ENCODE peak calls at places on chromosomes 16 and 17, in seven cellular contexts. One of them, this sample, is unnamed.

GRCh38 chr17:60135951-60136666 is 13.7 kb upstream of the CA4 start:
- DNase-seq in WTC11: no peak
- DNase-seq in HCT116: no peak
- DNase-seq in HepG2: no peak
- DNase-seq in HEK293T: no peak
- DNase-seq in GM12878: no peak
- DNase-seq in H1: peak
- DNase-seq in this sample: no peak

GRCh38 chr17:66304304-66305174 is 2.1 kb downstream of the PRKCA start:
- DNase-seq in WTC11: peak
- DNase-seq in HCT116: no peak
- DNase-seq in H1: no peak
- DNase-seq in HEK293T: peak
- DNase-seq in GM12878: no peak
- DNase-seq in HepG2: peak
- DNase-seq in this sample: peak

GRCh38 chr16:8391219-8391757 is 199.0 kb downstream of the TMEM114 start:
- DNase-seq in GM12878: no peak
- DNase-seq in HepG2: peak
- DNase-seq in HEK293T: no peak
- DNase-seq in WTC11: no peak
- DNase-seq in HCT116: no peak
- DNase-seq in H1: no peak
- DNase-seq in this sample: no peak

GRCh38 chr17:19398301-19399181 is 11.6 kb upstream of the MFAP4 start:
- DNase-seq in HCT116: no peak
- DNase-seq in HepG2: no peak
- DNase-seq in HEK293T: no peak
- DNase-seq in WTC11: no peak
- DNase-seq in H1: no peak
- DNase-seq in GM12878: no peak
- DNase-seq in this sample: no peak

GRCh38 chr17:43033947-43034622 is 9.1 kb downstream of the RND2 start:
- DNase-seq in GM12878: no peak
- DNase-seq in WTC11: peak
- DNase-seq in HEK293T: no peak
- DNase-seq in HepG2: no peak
- DNase-seq in HCT116: no peak
- DNase-seq in H1: no peak
- DNase-seq in this sample: no peak

GRCh38 chr16:86952769-86953168 is 364.4 kb downstream of the C16orf95 start:
- DNase-seq in H1: no peak
- DNase-seq in HepG2: no peak
- DNase-seq in WTC11: no peak
- DNase-seq in HEK293T: no peak
- DNase-seq in HCT116: no peak
- DNase-seq in GM12878: no peak
- DNase-seq in this sample: no peak

GRCh38 chr16:21590791-21591190 is 8.6 kb upstream of the METTL9 start:
- DNase-seq in GM12878: no peak
- DNase-seq in HEK293T: no peak
- DNase-seq in HCT116: no peak
- DNase-seq in WTC11: no peak
- DNase-seq in H1: no peak
- DNase-seq in HepG2: no peak
- DNase-seq in this sample: no peak

GRCh38 chr17:75549246-75550138 is 24.0 kb downstream of the LLGL2 start:
- DNase-seq in H1: peak
- DNase-seq in HCT116: peak
- DNase-seq in GM12878: no peak
- DNase-seq in HepG2: peak
- DNase-seq in WTC11: peak
- DNase-seq in HEK293T: peak
- DNase-seq in this sample: no peak

GRCh38 chr16:79897444-79898146 is 297.1 kb upstream of the MAF start:
- DNase-seq in HCT116: no peak
- DNase-seq in WTC11: no peak
- DNase-seq in H1: no peak
- DNase-seq in HepG2: peak
- DNase-seq in GM12878: no peak
- DNase-seq in HEK293T: no peak
- DNase-seq in this sample: peak

GRCh38 chr16:78866556-78866955 is 734.0 kb downstream of the MAF start:
- DNase-seq in HepG2: no peak
- DNase-seq in H1: no peak
- DNase-seq in GM12878: no peak
- DNase-seq in WTC11: no peak
- DNase-seq in HCT116: no peak
- DNase-seq in HEK293T: no peak
- DNase-seq in this sample: no peak

GRCh38 chr17:4751925-4752324 is 12.2 kb upstream of the CXCL16 start:
- DNase-seq in HEK293T: no peak
- DNase-seq in HCT116: no peak
- DNase-seq in H1: no peak
- DNase-seq in HepG2: peak
- DNase-seq in WTC11: no peak
- DNase-seq in GM12878: no peak
- DNase-seq in this sample: no peak

GRCh38 chr17:65360961-65361552 is 200.4 kb downstream of the AXIN2 start:
- DNase-seq in WTC11: no peak
- DNase-seq in H1: no peak
- DNase-seq in HEK293T: no peak
- DNase-seq in GM12878: no peak
- DNase-seq in HepG2: no peak
- DNase-seq in HCT116: no peak
- DNase-seq in this sample: no peak

GRCh38 chr17:3801043-3801746 is at the start of gene ITGAE:
- DNase-seq in HEK293T: no peak
- DNase-seq in HCT116: no peak
- DNase-seq in GM12878: no peak
- DNase-seq in WTC11: no peak
- DNase-seq in HepG2: no peak
- DNase-seq in H1: no peak
- DNase-seq in this sample: no peak

GRCh38 chr17:77491921-77492445 is 351.2 kb downstream of the SEC14L1 start:
- DNase-seq in H1: no peak
- DNase-seq in HepG2: no peak
- DNase-seq in HEK293T: no peak
- DNase-seq in WTC11: no peak
- DNase-seq in GM12878: no peak
- DNase-seq in HCT116: no peak
- DNase-seq in this sample: no peak

GRCh38 chr16:2147378-2147777 is 1.0 kb upstream of the RAB26 start:
- DNase-seq in HCT116: no peak
- DNase-seq in GM12878: no peak
- DNase-seq in HEK293T: no peak
- DNase-seq in WTC11: no peak
- DNase-seq in HepG2: no peak
- DNase-seq in H1: no peak
- DNase-seq in this sample: no peak

GRCh38 chr16:2149630-2150417 is 1.4 kb downstream of the RAB26 start:
- DNase-seq in HEK293T: no peak
- DNase-seq in WTC11: peak
- DNase-seq in H1: peak
- DNase-seq in GM12878: no peak
- DNase-seq in HepG2: peak
- DNase-seq in HCT116: no peak
- DNase-seq in this sample: no peak

GRCh38 chr16:2147981-2148671 is at the start of gene RAB26:
- DNase-seq in GM12878: no peak
- DNase-seq in H1: peak
- DNase-seq in HCT116: no peak
- DNase-seq in HEK293T: peak
- DNase-seq in HepG2: peak
- DNase-seq in WTC11: peak
- DNase-seq in this sample: peak

GRCh38 chr16:2150418-2151187 is 2.2 kb downstream of the RAB26 start:
- DNase-seq in HCT116: no peak
- DNase-seq in WTC11: peak
- DNase-seq in H1: peak
- DNase-seq in GM12878: no peak
- DNase-seq in HEK293T: no peak
- DNase-seq in HepG2: peak
- DNase-seq in this sample: peak

DNA sequence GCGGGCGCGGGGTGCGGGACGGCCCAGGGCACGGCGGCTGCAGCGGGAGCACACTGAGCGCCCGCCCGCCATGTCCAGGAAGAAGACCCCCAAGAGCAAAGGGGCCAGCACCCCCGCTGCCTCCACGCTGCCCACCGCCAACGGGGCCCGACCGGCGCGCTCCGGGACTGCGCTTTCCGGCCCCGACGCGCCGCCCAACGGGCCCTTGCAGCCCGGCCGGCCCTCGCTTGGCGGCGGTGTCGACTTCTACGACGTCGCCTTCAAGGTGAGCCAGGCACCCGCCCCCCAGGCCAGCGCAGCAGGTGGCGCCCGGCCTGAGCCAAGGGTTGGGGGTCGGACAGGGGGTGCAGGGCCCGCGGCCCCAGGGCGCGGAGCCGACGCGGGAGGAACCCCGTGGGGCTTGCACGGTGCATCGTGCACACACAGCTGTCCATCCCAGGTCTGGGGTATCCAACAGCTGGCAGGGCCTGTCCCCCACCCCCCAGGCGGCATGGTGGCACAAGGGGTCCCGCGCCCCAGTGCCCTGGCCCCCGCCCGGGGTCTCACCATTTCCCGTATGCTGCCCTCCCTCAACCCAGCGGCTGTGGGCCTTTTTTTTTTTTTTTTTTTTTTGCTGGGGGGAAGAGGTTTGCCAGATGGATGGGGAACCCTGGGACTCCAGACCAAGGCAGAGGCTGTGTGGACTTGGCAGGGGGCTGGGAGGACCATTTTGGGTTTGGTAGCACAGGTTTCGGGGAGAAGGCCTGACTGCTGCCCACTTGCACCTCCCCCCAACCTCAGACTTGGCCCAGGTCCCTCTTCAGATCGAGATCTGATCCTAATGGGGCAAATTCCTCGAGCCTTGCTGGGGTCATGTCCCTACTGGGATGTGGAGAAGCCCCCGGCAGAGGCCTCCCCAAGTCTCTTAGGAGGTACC is 547 bp downstream of the RAB26 start:
- DNase-seq in GM12878: no peak
- DNase-seq in HEK293T: no peak
- DNase-seq in WTC11: no peak
- DNase-seq in H1: peak
- DNase-seq in HepG2: no peak
- DNase-seq in HCT116: no peak
- DNase-seq in this sample: peak
- TF ChIP-seq SP1 in GM12878: no peak
- TF ChIP-seq SP1 in HEK293T: no peak
- TF ChIP-seq SP1 in WTC11: no peak
- TF ChIP-seq SP1 in H1: no peak
- TF ChIP-seq SP1 in HepG2: no peak
- TF ChIP-seq SP1 in HCT116: no peak
- TF ChIP-seq SP1 in this sample: no peak

DNA sequence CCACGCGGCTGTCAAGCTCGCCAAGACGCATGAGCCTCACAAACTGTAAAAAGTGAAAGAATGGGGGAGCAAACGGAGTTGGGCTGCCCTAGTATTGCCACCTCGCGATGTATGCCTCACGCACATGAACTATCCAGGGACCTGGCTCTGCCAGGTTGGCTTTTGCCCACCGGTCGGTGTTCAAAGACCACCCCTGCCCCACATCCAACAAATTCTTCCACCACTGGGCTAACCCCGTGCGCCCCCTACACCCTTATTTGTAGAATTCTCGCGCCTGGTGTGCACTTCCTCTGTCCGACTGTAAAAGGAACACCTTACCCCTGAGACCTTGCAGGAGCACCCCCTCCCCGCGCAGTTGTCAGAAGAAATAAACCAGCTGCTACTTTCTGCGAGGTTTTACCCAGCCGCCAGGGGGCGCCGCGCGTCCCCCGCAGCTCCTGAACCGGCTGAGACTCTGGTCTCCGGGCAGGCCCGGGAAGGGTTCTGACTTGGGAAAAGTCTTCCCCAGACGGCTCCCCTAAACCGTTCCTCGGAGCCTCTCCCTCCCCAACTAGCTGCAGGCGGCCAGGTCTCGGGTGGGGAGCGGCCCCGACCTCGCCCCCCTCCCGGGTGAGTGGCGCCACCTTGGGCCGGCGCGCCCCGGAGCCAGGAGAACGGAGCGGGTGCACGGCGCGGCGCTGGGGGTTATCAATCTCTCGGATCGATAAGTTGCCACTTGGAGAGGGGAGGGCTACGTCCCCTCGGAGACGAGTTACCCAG is 1.7 kb upstream of the ZNF423 start:
- DNase-seq in HCT116: peak
- DNase-seq in GM12878: no peak
- DNase-seq in H1: peak
- DNase-seq in WTC11: peak
- DNase-seq in HEK293T: peak
- DNase-seq in HepG2: peak
- DNase-seq in this sample: peak
- TF ChIP-seq SP1 in HCT116: no peak
- TF ChIP-seq SP1 in GM12878: no peak
- TF ChIP-seq SP1 in H1: no peak
- TF ChIP-seq SP1 in WTC11: no peak
- TF ChIP-seq SP1 in HEK293T: no peak
- TF ChIP-seq SP1 in HepG2: no peak
- TF ChIP-seq SP1 in this sample: no peak

DNA sequence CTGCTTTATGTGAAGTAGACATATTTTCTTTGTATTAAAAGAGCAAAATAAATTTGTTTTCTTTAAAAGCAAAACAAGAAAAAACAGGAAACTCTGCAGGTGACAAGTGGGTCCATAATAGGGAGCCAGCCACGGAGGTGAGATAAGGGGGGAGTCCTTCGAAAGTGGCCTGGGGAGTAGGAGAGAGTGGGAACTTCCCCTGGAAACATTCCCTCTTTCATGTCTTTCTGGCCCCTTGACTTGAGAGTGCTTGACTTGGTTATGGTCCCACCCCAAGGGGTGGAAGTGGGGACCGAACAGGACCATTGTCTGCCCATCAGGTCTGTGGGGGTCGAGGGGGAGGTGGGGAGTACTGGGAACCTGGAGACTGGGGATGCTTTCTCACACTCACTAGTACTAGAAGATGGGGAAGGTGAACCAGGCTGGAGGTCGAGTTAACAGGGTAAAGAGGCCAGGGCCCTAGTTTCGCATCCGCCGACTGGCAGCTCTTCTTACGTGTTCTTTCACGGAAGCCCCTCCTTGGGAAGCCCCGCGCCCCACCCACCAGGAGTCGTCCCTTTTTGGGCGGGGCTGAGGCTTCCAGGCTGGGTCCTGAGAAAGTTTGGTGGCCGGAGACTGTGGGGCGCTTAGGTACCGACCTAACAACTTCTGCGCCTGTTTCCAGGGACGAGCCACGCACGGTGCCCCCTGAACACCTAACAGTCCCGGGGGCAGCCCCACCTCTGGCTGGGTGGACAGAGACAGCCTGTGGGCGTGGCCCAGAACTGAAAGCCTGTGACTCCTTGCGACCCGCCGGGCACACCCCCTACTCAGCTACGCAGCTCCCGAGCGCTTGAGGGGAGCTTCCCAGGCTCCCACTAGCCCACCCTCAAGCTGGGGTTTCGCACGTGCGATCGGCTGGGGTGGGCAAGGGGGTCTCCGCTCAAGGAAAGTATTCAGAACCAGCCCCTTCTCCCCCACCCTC is 790 bp downstream of the TRADD start:
- DNase-seq in HepG2: peak
- DNase-seq in H1: peak
- DNase-seq in HEK293T: no peak
- DNase-seq in GM12878: peak
- DNase-seq in WTC11: peak
- DNase-seq in HCT116: no peak
- DNase-seq in this sample: peak
- TF ChIP-seq SP1 in HepG2: no peak
- TF ChIP-seq SP1 in H1: no peak
- TF ChIP-seq SP1 in HEK293T: no peak
- TF ChIP-seq SP1 in GM12878: peak
- TF ChIP-seq SP1 in WTC11: no peak
- TF ChIP-seq SP1 in HCT116: no peak
- TF ChIP-seq SP1 in this sample: no peak

GRCh38 chr16:22694887-22695382 is 119.0 kb upstream of the HS3ST2 start:
- DNase-seq in WTC11: no peak
- DNase-seq in HepG2: no peak
- DNase-seq in HEK293T: no peak
- DNase-seq in HCT116: no peak
- DNase-seq in H1: no peak
- DNase-seq in GM12878: no peak
- DNase-seq in this sample: no peak
- TF ChIP-seq SP1 in WTC11: no peak
- TF ChIP-seq SP1 in HepG2: no peak
- TF ChIP-seq SP1 in HEK293T: no peak
- TF ChIP-seq SP1 in HCT116: no peak
- TF ChIP-seq SP1 in H1: no peak
- TF ChIP-seq SP1 in GM12878: no peak
- TF ChIP-seq SP1 in this sample: no peak

This sample was measured in K562.